ENCODE peak calls at places on chromosomes 2 and 18, in four cellular contexts. M is K562, V is HepG2, K is GM12878. W is an unnamed sample.

GRCh38 chr18:26556573-26556972 is 8.2 kb upstream of the KCTD1 start:
- DNase-seq in K (peak; percentile 51), M (no peak), V (no peak), W (no peak)

GRCh38 chr2:72919414-72920316 is 2.3 kb downstream of the EMX1 start:
- DNase-seq in M (no peak), V (no peak), K (no peak), W (peak; percentile 53)

GRCh38 chr2:176364578-176364977 is 95.3 kb downstream of the MTX2 start:
- DNase-seq in M (no peak), V (no peak), K (no peak), W (no peak)

GRCh38 chr18:11665587-11665986 is 23.5 kb upstream of the GNAL start:
- DNase-seq in M (no peak), V (no peak), K (no peak), W (no peak)

GRCh38 chr2:198316852-198317395 is 512.5 kb downstream of the PLCL1 start:
- DNase-seq in M (no peak), K (no peak), V (no peak), W (no peak)

GRCh38 chr2:162069200-162069910 is 4.7 kb downstream of the DPP4 start:
- DNase-seq in M (no peak), V (peak; percentile 67), K (no peak), W (no peak)

GRCh38 chr18:23053756-23054457 is 81.4 kb upstream of the CABLES1 start:
- DNase-seq in M (no peak), V (peak; percentile 50), K (no peak), W (peak; percentile 66)

GRCh38 chr18:23964282-23965238 is 50.0 kb upstream of the TTC39C start:
- DNase-seq in V (no peak), M (peak; percentile 34), K (no peak), W (no peak)

GRCh38 chr18:45602926-45603325 is 12.3 kb upstream of the SLC14A2 start:
- DNase-seq in V (no peak), K (no peak), M (no peak), W (no peak)

GRCh38 chr2:44560352-44560751 is 198.6 kb downstream of the CAMKMT start:
- DNase-seq in V (no peak), M (peak; percentile 9), K (no peak), W (peak; percentile 18)

GRCh38 chr2:121890041-121890440 is 134.6 kb downstream of the TSN start:
- DNase-seq in V (no peak), K (no peak), M (no peak), W (no peak)

GRCh38 chr2:190303642-190304041 is 16.0 kb downstream of the HIBCH start:
- DNase-seq in K (no peak), M (no peak), V (no peak), W (no peak)

GRCh38 chr2:160472839-160473251 is 20.8 kb downstream of the RBMS1 start:
- DNase-seq in M (no peak), V (no peak), K (no peak), W (no peak)

GRCh38 chr18:51039138-51040112 is 9.4 kb downstream of the SMAD4 start:
- DNase-seq in V (no peak), K (no peak), M (no peak), W (peak; percentile 30)

GRCh38 chr2:158060862-158061435 is 40.7 kb upstream of the UPP2 start:
- DNase-seq in V (no peak), M (no peak), K (no peak), W (no peak)

GRCh38 chr18:12154356-12154755 is 60.7 kb downstream of the ANKRD62 start:
- DNase-seq in M (no peak), V (no peak), K (no peak), W (no peak)

GRCh38 chr2:165349181-165349580 is 110.0 kb downstream of the SCN2A start:
- DNase-seq in M (no peak), K (no peak), V (no peak), W (no peak)

GRCh38 chr2:230922951-230923717 is 1.9 kb downstream of the GPR55 start:
- DNase-seq in M (no peak), K (no peak), V (no peak), W (no peak)

GRCh38 chr18:57771183-57771582 is 31.9 kb downstream of the ATP8B1 start:
- DNase-seq in M (no peak), K (no peak), V (no peak), W (no peak)

GRCh38 chr2:138455691-138456090 is 45.9 kb upstream of the SPOPL start:
- DNase-seq in M (no peak), V (no peak), K (no peak), W (no peak)

GRCh38 chr2:102618452-102619413 is 620 bp upstream of the SLC9A2 start:
- DNase-seq in K (no peak), V (no peak), M (peak; percentile 84), W (peak; percentile 30)

GRCh38 chr2:113218283-113219091 is 44.7 kb downstream of the PSD4 start:
- DNase-seq in K (no peak), V (peak; percentile 97), M (no peak), W (no peak)

GRCh38 chr2:219629976-219630695 is 2.7 kb downstream of the SLC4A3 start:
- DNase-seq in K (no peak), V (no peak), M (no peak), W (no peak)

GRCh38 chr2:23536326-23536725 is 151.3 kb downstream of the KLHL29 start:
- DNase-seq in V (no peak), K (no peak), M (no peak), W (no peak)

GRCh38 chr18:57802166-57802868 is 798 bp downstream of the ATP8B1 start:
- DNase-seq in M (no peak), V (no peak), K (no peak), W (peak; percentile 42)

GRCh38 chr2:158756331-158756730 is 38.8 kb upstream of the DAPL1 start:
- DNase-seq in K (no peak), V (no peak), M (no peak), W (no peak)

GRCh38 chr18:28584726-28585125 is 407.8 kb upstream of the CDH2 start:
- DNase-seq in V (no peak), M (no peak), K (no peak), W (peak; percentile 17)

GRCh38 chr2:67399831-67400489 is 2.8 kb downstream of the ETAA1 start:
- DNase-seq in V (no peak), K (no peak), M (peak; percentile 4), W (no peak)

GRCh38 chr2:24885221-24886113 is 34.6 kb downstream of the ADCY3 start:
- DNase-seq in K (no peak), M (no peak), V (no peak), W (no peak)

GRCh38 chr2:230170532-230170931 is 49.3 kb downstream of the SP110 start:
- DNase-seq in V (no peak), K (no peak), M (peak; percentile 25), W (no peak)

GRCh38 chr2:236562434-236562833 is 7.2 kb upstream of the ACKR3 start:
- DNase-seq in V (peak; percentile 55), K (no peak), M (no peak), W (peak; percentile 34)

GRCh38 chr2:96546797-96547196 is 10.2 kb downstream of the ARID5A start:
- DNase-seq in M (no peak), K (no peak), V (no peak), W (no peak)

GRCh38 chr2:53511549-53511948 is 256.1 kb upstream of the CHAC2 start:
- DNase-seq in V (no peak), K (no peak), M (no peak), W (no peak)

GRCh38 chr2:235793163-235793752 is 299.4 kb downstream of the AGAP1 start:
- DNase-seq in K (no peak), V (peak; percentile 12), M (peak; percentile 5), W (peak; percentile 60)

GRCh38 chr2:234686088-234686890 is 189.4 kb upstream of the ARL4C start:
- DNase-seq in K (no peak), V (peak; percentile 50), M (no peak), W (peak; percentile 81)

GRCh38 chr2:36952748-36953197 is 13.6 kb downstream of the STRN start:
- DNase-seq in M (no peak), V (no peak), K (no peak), W (no peak)

DNA sequence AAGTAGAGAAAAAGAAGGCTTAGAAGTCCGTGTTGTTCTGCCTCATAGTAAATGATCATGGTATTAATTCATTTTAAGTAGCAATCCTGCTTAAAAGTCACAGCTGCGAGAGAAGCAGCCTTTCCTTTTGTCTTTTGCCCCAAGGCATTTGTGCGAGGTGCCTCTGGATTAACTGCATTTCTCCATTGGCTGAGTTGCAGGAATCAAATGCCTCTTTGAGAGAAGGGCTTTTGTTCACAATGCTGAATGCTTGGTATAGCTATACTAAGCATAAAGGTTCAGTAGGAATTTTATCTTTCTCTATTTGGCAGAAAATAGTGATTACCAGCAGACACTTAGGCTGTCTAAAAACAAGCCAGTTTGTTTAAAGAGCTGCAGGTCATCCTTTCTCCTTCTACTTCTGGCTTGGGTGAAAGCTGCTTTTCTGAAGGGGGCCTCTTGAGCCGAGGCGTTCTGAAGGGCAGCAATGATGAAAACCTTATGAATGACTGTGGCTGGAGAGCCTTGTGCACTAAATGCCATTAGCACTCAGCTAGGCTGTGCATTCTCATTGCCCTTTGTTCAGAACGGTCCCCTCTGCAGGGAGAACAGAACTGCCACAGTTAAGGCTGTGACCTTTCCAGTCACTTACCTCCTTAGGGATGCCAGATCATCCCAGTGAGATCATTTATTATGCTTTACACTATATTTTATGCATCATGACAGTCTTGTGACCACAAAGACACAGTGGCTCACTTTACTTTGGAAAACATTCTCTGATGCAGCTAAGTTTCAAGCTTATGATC is 68.8 kb upstream of the TMEM87B start:
- DNase-seq in K (no peak), M (no peak), V (peak; percentile 63), W (no peak)
- TF ChIP-seq ATF3 in K (no peak), M (no peak), V (no peak), W (no peak)

GRCh38 chr2:101124061-101124460 is 27.1 kb downstream of the TBC1D8 start:
- DNase-seq in K (no peak), M (no peak), V (peak; percentile 22), W (no peak)
- TF ChIP-seq ESRRA in K (no peak), M (no peak), V (no peak), W (no peak)

DNA sequence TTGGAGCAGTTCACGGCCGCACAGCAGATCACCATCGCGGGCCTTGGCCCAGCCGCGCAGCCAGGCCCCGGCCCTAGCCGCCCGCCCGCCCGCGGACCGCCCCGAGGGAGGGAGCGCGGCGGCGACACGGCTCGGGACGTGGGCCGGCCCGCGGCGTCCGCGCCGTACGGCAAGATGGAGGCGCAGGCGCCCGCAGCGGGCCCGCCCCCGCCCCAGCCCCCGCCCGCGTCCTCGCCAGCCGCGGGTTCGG is at the start of gene THAP4:
- DNase-seq in V (no peak), K (no peak), M (no peak), W (no peak)
- TF ChIP-seq ATF3 in V (no peak), K (no peak), M (no peak), W (no peak)

GRCh38 chr2:216671081-216671411 is 24.3 kb downstream of the IGFBP5 start:
- DNase-seq in M (no peak), K (no peak), V (no peak), W (no peak)

GRCh38 chr2:216671791-216672343 is 23.5 kb downstream of the IGFBP5 start:
- DNase-seq in V (no peak), M (no peak), K (no peak), W (no peak)

GRCh38 chr2:216672996-216673395 is 22.4 kb downstream of the IGFBP5 start:
- DNase-seq in V (no peak), K (no peak), M (no peak), W (no peak)

GRCh38 chr2:216673609-216674008 is 21.7 kb downstream of the IGFBP5 start:
- DNase-seq in V (no peak), K (no peak), M (no peak), W (no peak)

DNA sequence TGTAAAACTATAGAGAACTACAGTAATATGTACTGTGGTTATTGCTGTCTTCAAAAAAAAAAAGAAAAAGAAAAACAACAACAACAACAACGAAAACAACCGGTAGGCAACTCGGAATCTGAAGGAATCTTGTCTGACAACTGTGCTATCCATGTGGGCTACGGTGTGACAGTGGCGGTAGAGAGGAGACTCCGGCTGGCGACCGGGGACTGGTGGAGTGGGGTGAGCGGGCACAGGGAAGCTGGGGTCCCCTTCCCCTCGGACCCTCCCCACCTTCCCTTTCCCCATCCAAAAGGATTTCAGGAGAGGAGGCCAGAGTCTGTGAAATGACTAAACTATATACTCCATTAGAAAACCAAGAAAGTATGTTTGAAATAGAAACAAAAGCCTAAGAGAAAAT is 22.9 kb downstream of the IGFBP5 start:
- DNase-seq in V (no peak), M (no peak), K (no peak), W (no peak)
- TF ChIP-seq ESRRA in V (no peak), M (no peak), K (no peak), W (no peak)

W was measured in WTC11.